ENCODE peak calls at places on chromosomes 5 and 9, in four cellular contexts. One of them, this sample, is unnamed. For H3K4me1, the result is how much of the 10 kb centered on the place peaks cover.

GRCh38 chr5:178234753-178235599 is 2.4 kb upstream of the PHYKPL start:
- ATAC-seq in heart right ventricle: no peak
- ATAC-seq in upper lobe of left lung: no peak
- ATAC-seq in lung: no peak
- ATAC-seq in this sample: no peak

GRCh38 chr5:4124201-4124852 is 528.7 kb downstream of the IRX1 start:
- ATAC-seq in heart right ventricle: no peak
- ATAC-seq in lung: no peak
- ATAC-seq in upper lobe of left lung: no peak
- ATAC-seq in this sample: no peak

GRCh38 chr9:130173462-130173876 is 1.3 kb downstream of the NCS1 start:
- ATAC-seq in lung: no peak
- ATAC-seq in upper lobe of left lung: no peak
- ATAC-seq in heart right ventricle: no peak
- ATAC-seq in this sample: no peak

GRCh38 chr9:137679249-137679648 is 60.4 kb downstream of the EHMT1 start:
- ATAC-seq in upper lobe of left lung: no peak
- ATAC-seq in heart right ventricle: no peak
- ATAC-seq in lung: no peak
- ATAC-seq in this sample: no peak

GRCh38 chr5:168227973-168228615 is 63.4 kb upstream of the WWC1 start:
- ATAC-seq in upper lobe of left lung: no peak
- ATAC-seq in heart right ventricle: no peak
- ATAC-seq in lung: no peak
- ATAC-seq in this sample: no peak

GRCh38 chr9:110015759-110016158 is 192.2 kb downstream of the C9orf152 start:
- ATAC-seq in upper lobe of left lung: no peak
- ATAC-seq in heart right ventricle: peak
- ATAC-seq in lung: no peak
- ATAC-seq in this sample: peak

GRCh38 chr9:92564479-92564878 is 28.7 kb upstream of the ECM2 start:
- ATAC-seq in heart right ventricle: no peak
- ATAC-seq in upper lobe of left lung: no peak
- ATAC-seq in lung: no peak
- ATAC-seq in this sample: no peak

GRCh38 chr5:3197699-3198098 is 397.9 kb upstream of the IRX1 start:
- ATAC-seq in upper lobe of left lung: no peak
- ATAC-seq in lung: no peak
- ATAC-seq in heart right ventricle: peak
- ATAC-seq in this sample: no peak

GRCh38 chr9:69805962-69806633 is 14.5 kb upstream of the CFAP95 start:
- ATAC-seq in lung: peak
- ATAC-seq in heart right ventricle: peak
- ATAC-seq in upper lobe of left lung: peak
- ATAC-seq in this sample: peak

GRCh38 chr9:124482431-124483031 is 24.7 kb downstream of the NR5A1 start:
- ATAC-seq in lung: peak
- ATAC-seq in upper lobe of left lung: no peak
- ATAC-seq in heart right ventricle: no peak
- ATAC-seq in this sample: no peak
- H3K4me3 ChIP-seq in lung: no peak
- H3K4me3 ChIP-seq in upper lobe of left lung: no peak
- H3K4me3 ChIP-seq in heart right ventricle: no peak
- H3K4me3 ChIP-seq in this sample: no peak

GRCh38 chr9:3852545-3852944 is 326.7 kb upstream of the RFX3 start:
- ATAC-seq in upper lobe of left lung: no peak
- ATAC-seq in heart right ventricle: no peak
- ATAC-seq in lung: no peak
- ATAC-seq in this sample: peak
- TF ChIP-seq CTCF in upper lobe of left lung: no peak
- TF ChIP-seq CTCF in heart right ventricle: no peak
- TF ChIP-seq CTCF in lung: no peak
- TF ChIP-seq CTCF in this sample: no peak

DNA sequence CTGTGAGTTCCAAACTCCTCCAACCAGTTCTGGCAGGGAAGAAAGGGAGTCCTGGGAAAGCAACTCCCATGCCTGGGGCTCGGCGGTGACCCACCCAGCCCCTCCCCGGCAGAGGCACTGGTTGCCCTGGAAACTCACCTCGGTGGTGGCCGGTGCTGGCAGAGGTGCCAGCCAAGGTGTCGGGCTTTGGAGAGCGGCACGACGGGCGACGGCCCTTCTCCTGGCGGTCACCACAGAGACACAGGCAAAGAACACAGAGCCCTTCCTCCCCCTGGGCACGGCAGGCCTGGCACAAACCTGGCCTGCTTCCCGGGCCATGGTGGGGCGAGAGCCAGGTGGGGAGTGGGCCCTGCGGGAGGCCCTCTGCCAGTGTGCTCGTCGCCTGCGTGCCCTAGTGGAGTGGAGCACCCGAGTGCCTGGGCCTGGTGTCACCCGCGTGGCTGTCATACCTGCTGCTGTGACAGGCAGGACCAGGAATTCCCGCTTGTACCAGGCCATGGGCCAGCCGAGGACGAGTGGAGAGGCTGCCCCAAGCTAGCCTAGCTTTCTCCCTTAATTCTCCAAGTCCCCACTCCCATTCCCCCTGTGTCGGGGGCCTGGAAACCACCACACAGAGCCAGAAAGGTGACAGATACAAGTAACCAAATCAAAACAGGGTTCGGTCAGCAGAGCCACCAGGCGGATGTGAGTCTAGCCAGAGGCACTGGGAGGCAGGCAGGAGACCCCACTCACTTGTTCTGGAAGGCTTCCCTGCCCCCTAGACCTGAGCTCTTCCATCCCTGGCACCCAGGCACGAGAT is 8.2 kb upstream of the RALGDS start:
- ATAC-seq in lung: no peak
- ATAC-seq in upper lobe of left lung: peak
- ATAC-seq in heart right ventricle: peak
- ATAC-seq in this sample: no peak
- H3K4me1 ChIP-seq in lung: under half
- H3K4me1 ChIP-seq in upper lobe of left lung: half or more
- H3K4me1 ChIP-seq in heart right ventricle: half or more
- H3K4me1 ChIP-seq in this sample: half or more

GRCh38 chr5:321726-322251 is 275 bp downstream of the AHRR start:
- ATAC-seq in lung: no peak
- ATAC-seq in upper lobe of left lung: no peak
- ATAC-seq in heart right ventricle: no peak
- ATAC-seq in this sample: no peak
- H3K4me3 ChIP-seq in lung: peak
- H3K4me3 ChIP-seq in upper lobe of left lung: peak
- H3K4me3 ChIP-seq in heart right ventricle: peak
- H3K4me3 ChIP-seq in this sample: peak

DNA sequence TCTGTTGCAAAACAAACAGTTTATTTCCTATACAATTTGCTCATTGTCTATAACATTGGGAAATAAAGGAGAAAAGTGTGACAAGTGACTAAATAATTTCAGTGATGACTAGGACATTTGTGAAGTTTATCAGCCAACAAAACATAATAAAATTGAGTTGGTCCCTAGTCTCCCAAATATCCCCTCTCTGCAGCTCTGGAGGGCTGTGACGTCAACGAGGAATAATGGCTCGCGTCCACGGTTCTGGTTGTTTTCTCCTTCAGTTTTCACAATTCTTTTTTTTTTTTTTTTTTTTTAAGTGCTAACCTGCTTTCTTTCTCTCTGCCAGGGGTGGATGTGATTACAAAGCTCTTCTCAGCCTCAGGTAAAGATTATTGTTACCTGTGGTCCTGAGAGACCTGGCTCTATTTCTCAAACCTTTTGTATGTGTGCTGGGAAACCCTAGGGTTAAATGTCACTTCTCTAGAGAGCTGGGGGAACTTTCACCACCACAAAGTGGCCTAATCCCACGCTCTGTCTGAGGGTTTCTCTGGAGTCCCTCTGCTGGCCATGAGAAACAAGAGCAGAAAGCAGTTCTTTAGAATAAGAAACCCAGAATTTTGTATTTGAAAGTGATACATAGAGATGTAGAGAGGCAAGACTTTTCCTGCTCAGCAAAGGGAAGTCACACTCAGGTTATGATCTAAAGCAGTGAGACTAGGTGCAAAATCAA is 36.2 kb upstream of the ANKRD55 start:
- ATAC-seq in heart right ventricle: peak
- ATAC-seq in lung: peak
- ATAC-seq in upper lobe of left lung: no peak
- ATAC-seq in this sample: peak
- TF ChIP-seq CTCF in heart right ventricle: peak
- TF ChIP-seq CTCF in lung: peak
- TF ChIP-seq CTCF in upper lobe of left lung: peak
- TF ChIP-seq CTCF in this sample: peak

DNA sequence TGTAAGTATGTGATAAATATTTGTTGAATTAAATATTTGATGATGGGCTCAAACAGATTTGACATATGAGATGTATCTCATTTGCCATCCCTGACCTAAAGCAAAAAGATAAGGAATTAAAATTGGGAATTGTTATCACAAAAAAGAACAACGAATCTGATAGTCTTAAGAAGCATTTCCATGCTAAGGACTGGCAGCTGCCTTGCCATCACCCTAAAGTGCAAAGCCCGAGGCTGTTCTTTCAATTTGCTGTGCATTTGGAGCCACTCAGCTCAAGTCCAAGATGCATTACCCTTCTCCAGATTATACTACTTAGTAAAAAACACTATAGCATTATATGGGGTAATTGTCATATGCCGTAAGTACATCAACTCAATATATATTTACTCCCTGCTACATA is 618.3 kb upstream of the CLINT1 start:
- ATAC-seq in upper lobe of left lung: no peak
- ATAC-seq in lung: no peak
- ATAC-seq in heart right ventricle: no peak
- ATAC-seq in this sample: no peak
- H3K4me1 ChIP-seq in upper lobe of left lung: under half
- H3K4me1 ChIP-seq in lung: under half
- H3K4me1 ChIP-seq in heart right ventricle: under half
- H3K4me1 ChIP-seq in this sample: under half

DNA sequence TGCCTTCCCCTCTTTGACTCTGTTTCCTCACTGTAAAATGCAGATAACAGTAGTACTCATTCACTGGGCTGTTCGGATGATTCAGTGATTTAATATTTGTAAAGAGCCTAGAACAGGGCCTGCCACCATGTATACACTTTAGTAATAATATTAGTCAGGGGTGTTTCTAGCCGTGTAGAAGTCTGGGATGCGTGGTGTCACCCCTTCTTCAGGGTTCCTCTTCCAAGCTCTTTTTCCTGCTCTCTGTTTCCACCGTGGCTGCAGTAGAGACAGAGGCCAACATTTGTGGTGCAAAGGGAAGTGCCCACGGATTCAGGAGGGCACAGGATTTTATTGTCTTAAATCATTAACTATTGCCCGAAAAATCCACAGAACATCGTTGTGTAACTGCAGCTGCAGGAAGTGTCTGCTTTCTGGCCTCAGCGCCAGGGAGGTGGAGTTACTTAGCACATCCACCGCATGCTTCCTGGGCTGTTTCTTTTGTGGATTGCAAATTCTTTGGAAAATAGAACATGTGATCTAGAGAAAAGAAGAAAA is 61.7 kb downstream of the TRIO start:
- ATAC-seq in upper lobe of left lung: peak
- ATAC-seq in lung: peak
- ATAC-seq in heart right ventricle: peak
- ATAC-seq in this sample: peak
- H3K4me3 ChIP-seq in upper lobe of left lung: no peak
- H3K4me3 ChIP-seq in lung: no peak
- H3K4me3 ChIP-seq in heart right ventricle: no peak
- H3K4me3 ChIP-seq in this sample: no peak

GRCh38 chr5:160460377-160461049 is 38.9 kb downstream of the PTTG1 start:
- ATAC-seq in lung: no peak
- ATAC-seq in heart right ventricle: no peak
- ATAC-seq in upper lobe of left lung: no peak
- ATAC-seq in this sample: no peak
- TF ChIP-seq CTCF in lung: no peak
- TF ChIP-seq CTCF in heart right ventricle: no peak
- TF ChIP-seq CTCF in upper lobe of left lung: no peak
- TF ChIP-seq CTCF in this sample: no peak

DNA sequence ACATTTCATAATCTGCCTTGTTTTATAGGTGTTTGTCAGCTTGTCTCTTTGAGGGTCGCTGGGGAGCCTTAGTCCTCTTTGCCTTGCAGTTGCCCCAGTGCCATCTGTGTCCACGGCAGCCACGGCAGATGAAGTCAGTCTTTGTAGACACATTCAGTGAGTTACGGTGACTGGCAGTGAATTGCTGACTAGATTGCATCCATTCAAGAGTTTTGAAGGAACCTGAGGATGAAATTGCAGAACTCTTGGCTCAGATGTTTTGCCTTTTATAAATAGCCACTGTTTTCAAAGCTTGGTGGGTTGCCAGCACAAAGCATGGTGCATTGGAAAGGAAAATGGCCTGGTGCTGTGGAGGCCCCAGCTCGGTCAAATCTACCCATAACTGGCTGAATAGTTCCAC is 125.6 kb downstream of the TRIO start:
- ATAC-seq in heart right ventricle: peak
- ATAC-seq in upper lobe of left lung: no peak
- ATAC-seq in lung: no peak
- ATAC-seq in this sample: no peak
- H3K4me1 ChIP-seq in heart right ventricle: half or more
- H3K4me1 ChIP-seq in upper lobe of left lung: under half
- H3K4me1 ChIP-seq in lung: under half
- H3K4me1 ChIP-seq in this sample: half or more

GRCh38 chr5:80184235-80185023 is 71.4 kb downstream of the SERINC5 start:
- ATAC-seq in heart right ventricle: no peak
- ATAC-seq in upper lobe of left lung: peak
- ATAC-seq in lung: peak
- ATAC-seq in this sample: no peak
- H3K4me3 ChIP-seq in heart right ventricle: no peak
- H3K4me3 ChIP-seq in upper lobe of left lung: no peak
- H3K4me3 ChIP-seq in lung: no peak
- H3K4me3 ChIP-seq in this sample: no peak